ENCODE peak calls at places on chromosomes 11 and 22, in nine cellular contexts. One of them, this sample, is unnamed.

GRCh38 chr22:44845796-44846720 is 93.7 kb downstream of the ARHGAP8 start:
- DNase-seq in CD4-positive, alpha-beta T cell: no peak
- DNase-seq in stimulated activated CD4-positive, alpha-beta T cell treated with anti-CD3 and anti-CD28 coated beads, TNF-alpha, amount 100 ng/mL, for 4 hours: no peak
- DNase-seq in naive B cell: no peak
- DNase-seq in pancreas: no peak
- DNase-seq in NCI-H82: no peak
- DNase-seq in osteocyte: no peak
- DNase-seq in effector memory CD8-positive, alpha-beta T cell: no peak
- DNase-seq in AG20443: no peak
- DNase-seq in this sample: no peak

GRCh38 chr11:73237471-73238290 is 19.6 kb downstream of the P2RY2 start:
- DNase-seq in CD4-positive, alpha-beta T cell: no peak
- DNase-seq in stimulated activated CD4-positive, alpha-beta T cell treated with anti-CD3 and anti-CD28 coated beads, TNF-alpha, amount 100 ng/mL, for 4 hours: no peak
- DNase-seq in naive B cell: no peak
- DNase-seq in pancreas: no peak
- DNase-seq in NCI-H82: no peak
- DNase-seq in osteocyte: no peak
- DNase-seq in effector memory CD8-positive, alpha-beta T cell: no peak
- DNase-seq in AG20443: peak; percentile 37
- DNase-seq in this sample: no peak

GRCh38 chr11:81220166-81220895 is 1513.3 kb downstream of the FAM181B start:
- DNase-seq in CD4-positive, alpha-beta T cell: no peak
- DNase-seq in stimulated activated CD4-positive, alpha-beta T cell treated with anti-CD3 and anti-CD28 coated beads, TNF-alpha, amount 100 ng/mL, for 4 hours: no peak
- DNase-seq in naive B cell: no peak
- DNase-seq in pancreas: no peak
- DNase-seq in NCI-H82: no peak
- DNase-seq in osteocyte: no peak
- DNase-seq in effector memory CD8-positive, alpha-beta T cell: no peak
- DNase-seq in AG20443: no peak
- DNase-seq in this sample: no peak

GRCh38 chr22:24951942-24952836 is at the start of gene KIAA1671:
- DNase-seq in CD4-positive, alpha-beta T cell: peak; percentile 86
- DNase-seq in stimulated activated CD4-positive, alpha-beta T cell treated with anti-CD3 and anti-CD28 coated beads, TNF-alpha, amount 100 ng/mL, for 4 hours: peak; percentile 74
- DNase-seq in naive B cell: peak; percentile 68
- DNase-seq in pancreas: peak; percentile 85
- DNase-seq in NCI-H82: peak; percentile 85
- DNase-seq in osteocyte: peak; percentile 95
- DNase-seq in effector memory CD8-positive, alpha-beta T cell: peak; percentile 87
- DNase-seq in AG20443: peak; percentile 99
- DNase-seq in this sample: peak; percentile 99

GRCh38 chr11:76250520-76251222 is 44.4 kb upstream of the WNT11 start:
- DNase-seq in CD4-positive, alpha-beta T cell: no peak
- DNase-seq in stimulated activated CD4-positive, alpha-beta T cell treated with anti-CD3 and anti-CD28 coated beads, TNF-alpha, amount 100 ng/mL, for 4 hours: no peak
- DNase-seq in naive B cell: no peak
- DNase-seq in pancreas: no peak
- DNase-seq in NCI-H82: no peak
- DNase-seq in osteocyte: no peak
- DNase-seq in effector memory CD8-positive, alpha-beta T cell: no peak
- DNase-seq in AG20443: no peak
- DNase-seq in this sample: no peak

GRCh38 chr11:107696140-107696539 is 15.7 kb downstream of the SLN start:
- DNase-seq in CD4-positive, alpha-beta T cell: no peak
- DNase-seq in stimulated activated CD4-positive, alpha-beta T cell treated with anti-CD3 and anti-CD28 coated beads, TNF-alpha, amount 100 ng/mL, for 4 hours: no peak
- DNase-seq in naive B cell: no peak
- DNase-seq in pancreas: no peak
- DNase-seq in NCI-H82: no peak
- DNase-seq in osteocyte: no peak
- DNase-seq in effector memory CD8-positive, alpha-beta T cell: no peak
- DNase-seq in AG20443: peak; percentile 71
- DNase-seq in this sample: no peak

GRCh38 chr11:91972665-91973266 is 251.9 kb upstream of the FAT3 start:
- DNase-seq in CD4-positive, alpha-beta T cell: no peak
- DNase-seq in stimulated activated CD4-positive, alpha-beta T cell treated with anti-CD3 and anti-CD28 coated beads, TNF-alpha, amount 100 ng/mL, for 4 hours: no peak
- DNase-seq in naive B cell: no peak
- DNase-seq in pancreas: peak; percentile 62
- DNase-seq in NCI-H82: no peak
- DNase-seq in osteocyte: no peak
- DNase-seq in effector memory CD8-positive, alpha-beta T cell: no peak
- DNase-seq in AG20443: no peak
- DNase-seq in this sample: no peak

GRCh38 chr11:122852071-122852831 is 14.0 kb downstream of the CRTAM start:
- DNase-seq in CD4-positive, alpha-beta T cell: peak; percentile 20
- DNase-seq in stimulated activated CD4-positive, alpha-beta T cell treated with anti-CD3 and anti-CD28 coated beads, TNF-alpha, amount 100 ng/mL, for 4 hours: no peak
- DNase-seq in naive B cell: no peak
- DNase-seq in pancreas: no peak
- DNase-seq in NCI-H82: no peak
- DNase-seq in osteocyte: no peak
- DNase-seq in effector memory CD8-positive, alpha-beta T cell: no peak
- DNase-seq in AG20443: peak; percentile 58
- DNase-seq in this sample: no peak

GRCh38 chr11:128667873-128668272 is 26.0 kb upstream of the FLI1 start:
- DNase-seq in CD4-positive, alpha-beta T cell: no peak
- DNase-seq in stimulated activated CD4-positive, alpha-beta T cell treated with anti-CD3 and anti-CD28 coated beads, TNF-alpha, amount 100 ng/mL, for 4 hours: no peak
- DNase-seq in naive B cell: no peak
- DNase-seq in pancreas: no peak
- DNase-seq in NCI-H82: no peak
- DNase-seq in osteocyte: no peak
- DNase-seq in effector memory CD8-positive, alpha-beta T cell: no peak
- DNase-seq in AG20443: no peak
- DNase-seq in this sample: no peak

GRCh38 chr11:16925495-16926065 is 88.6 kb downstream of the PLEKHA7 start:
- DNase-seq in CD4-positive, alpha-beta T cell: no peak
- DNase-seq in stimulated activated CD4-positive, alpha-beta T cell treated with anti-CD3 and anti-CD28 coated beads, TNF-alpha, amount 100 ng/mL, for 4 hours: no peak
- DNase-seq in naive B cell: no peak
- DNase-seq in pancreas: peak; percentile 60
- DNase-seq in NCI-H82: peak; percentile 58
- DNase-seq in osteocyte: no peak
- DNase-seq in effector memory CD8-positive, alpha-beta T cell: no peak
- DNase-seq in AG20443: peak; percentile 88
- DNase-seq in this sample: peak; percentile 53

GRCh38 chr22:20159088-20159487 is 8.2 kb upstream of the CCDC188 start:
- DNase-seq in CD4-positive, alpha-beta T cell: no peak
- DNase-seq in stimulated activated CD4-positive, alpha-beta T cell treated with anti-CD3 and anti-CD28 coated beads, TNF-alpha, amount 100 ng/mL, for 4 hours: no peak
- DNase-seq in naive B cell: no peak
- DNase-seq in pancreas: no peak
- DNase-seq in NCI-H82: peak; percentile 72
- DNase-seq in osteocyte: no peak
- DNase-seq in effector memory CD8-positive, alpha-beta T cell: no peak
- DNase-seq in AG20443: no peak
- DNase-seq in this sample: no peak

GRCh38 chr22:44894321-44894720 is 115.5 kb downstream of the PHF21B start:
- DNase-seq in CD4-positive, alpha-beta T cell: no peak
- DNase-seq in stimulated activated CD4-positive, alpha-beta T cell treated with anti-CD3 and anti-CD28 coated beads, TNF-alpha, amount 100 ng/mL, for 4 hours: no peak
- DNase-seq in naive B cell: no peak
- DNase-seq in pancreas: no peak
- DNase-seq in NCI-H82: no peak
- DNase-seq in osteocyte: peak; percentile 68
- DNase-seq in effector memory CD8-positive, alpha-beta T cell: no peak
- DNase-seq in AG20443: no peak
- DNase-seq in this sample: no peak

GRCh38 chr22:23777776-23778575 is 5.3 kb downstream of the MMP11 start:
- DNase-seq in CD4-positive, alpha-beta T cell: no peak
- DNase-seq in stimulated activated CD4-positive, alpha-beta T cell treated with anti-CD3 and anti-CD28 coated beads, TNF-alpha, amount 100 ng/mL, for 4 hours: no peak
- DNase-seq in naive B cell: no peak
- DNase-seq in pancreas: no peak
- DNase-seq in NCI-H82: no peak
- DNase-seq in osteocyte: no peak
- DNase-seq in effector memory CD8-positive, alpha-beta T cell: no peak
- DNase-seq in AG20443: no peak
- DNase-seq in this sample: no peak

GRCh38 chr11:129375731-129376657 is at the start of gene BARX2:
- DNase-seq in CD4-positive, alpha-beta T cell: no peak
- DNase-seq in stimulated activated CD4-positive, alpha-beta T cell treated with anti-CD3 and anti-CD28 coated beads, TNF-alpha, amount 100 ng/mL, for 4 hours: no peak
- DNase-seq in naive B cell: no peak
- DNase-seq in pancreas: peak; percentile 49
- DNase-seq in NCI-H82: peak; percentile 59
- DNase-seq in osteocyte: no peak
- DNase-seq in effector memory CD8-positive, alpha-beta T cell: no peak
- DNase-seq in AG20443: peak; percentile 76
- DNase-seq in this sample: peak; percentile 59

GRCh38 chr11:65973439-65974110 is 12.0 kb downstream of the SART1 start:
- DNase-seq in CD4-positive, alpha-beta T cell: no peak
- DNase-seq in stimulated activated CD4-positive, alpha-beta T cell treated with anti-CD3 and anti-CD28 coated beads, TNF-alpha, amount 100 ng/mL, for 4 hours: no peak
- DNase-seq in naive B cell: no peak
- DNase-seq in pancreas: no peak
- DNase-seq in NCI-H82: no peak
- DNase-seq in osteocyte: no peak
- DNase-seq in effector memory CD8-positive, alpha-beta T cell: no peak
- DNase-seq in AG20443: no peak
- DNase-seq in this sample: no peak

This sample was measured in HEK293T.